ENCODE peak calls at places on chromosomes 5 and 9, in ten cellular contexts. One of them, this sample, is unnamed. For H3K4me1, the result is how much of the 10 kb centered on the place peaks cover.

GRCh38 chr5:152397581-152397980 is 7.5 kb downstream of the NMUR2 start:
- ATAC-seq in left lung: no peak
- ATAC-seq in psoas muscle: no peak
- ATAC-seq in foreskin keratinocyte: no peak
- ATAC-seq in heart right ventricle: no peak
- ATAC-seq in HCT116: no peak
- ATAC-seq in HepG2: no peak
- ATAC-seq in thoracic aorta: no peak
- ATAC-seq in IMR-90: no peak
- ATAC-seq in RWPE2: no peak
- ATAC-seq in this sample: no peak

GRCh38 chr5:141958773-141959172 is 771 bp upstream of the PCDH12 start:
- ATAC-seq in left lung: peak
- ATAC-seq in psoas muscle: peak
- ATAC-seq in foreskin keratinocyte: peak
- ATAC-seq in heart right ventricle: peak
- ATAC-seq in HCT116: no peak
- ATAC-seq in HepG2: no peak
- ATAC-seq in thoracic aorta: no peak
- ATAC-seq in IMR-90: no peak
- ATAC-seq in RWPE2: no peak
- ATAC-seq in this sample: peak

GRCh38 chr5:156589859-156590216 is 260.3 kb upstream of the PPP1R2B start:
- ATAC-seq in left lung: no peak
- ATAC-seq in psoas muscle: no peak
- ATAC-seq in foreskin keratinocyte: no peak
- ATAC-seq in heart right ventricle: no peak
- ATAC-seq in HCT116: no peak
- ATAC-seq in HepG2: no peak
- ATAC-seq in thoracic aorta: no peak
- ATAC-seq in IMR-90: no peak
- ATAC-seq in RWPE2: no peak
- ATAC-seq in this sample: no peak

GRCh38 chr9:131833906-131834305 is 94.0 kb upstream of the RAPGEF1 start:
- ATAC-seq in left lung: no peak
- ATAC-seq in psoas muscle: no peak
- ATAC-seq in foreskin keratinocyte: peak
- ATAC-seq in heart right ventricle: no peak
- ATAC-seq in HCT116: no peak
- ATAC-seq in HepG2: no peak
- ATAC-seq in thoracic aorta: no peak
- ATAC-seq in IMR-90: no peak
- ATAC-seq in RWPE2: peak
- ATAC-seq in this sample: no peak

GRCh38 chr9:72564517-72565281 is 43.3 kb downstream of the TMC1 start:
- ATAC-seq in left lung: peak
- ATAC-seq in psoas muscle: no peak
- ATAC-seq in foreskin keratinocyte: no peak
- ATAC-seq in heart right ventricle: no peak
- ATAC-seq in HCT116: no peak
- ATAC-seq in HepG2: no peak
- ATAC-seq in thoracic aorta: no peak
- ATAC-seq in IMR-90: no peak
- ATAC-seq in RWPE2: no peak
- ATAC-seq in this sample: no peak

GRCh38 chr9:4237748-4238511 is 61.9 kb downstream of the GLIS3 start:
- ATAC-seq in left lung: no peak
- ATAC-seq in psoas muscle: peak
- ATAC-seq in foreskin keratinocyte: peak
- ATAC-seq in heart right ventricle: peak
- ATAC-seq in HCT116: no peak
- ATAC-seq in HepG2: no peak
- ATAC-seq in thoracic aorta: peak
- ATAC-seq in IMR-90: peak
- ATAC-seq in RWPE2: no peak
- ATAC-seq in this sample: no peak

GRCh38 chr9:123069010-123069481 is 35.6 kb downstream of the GPR21 start:
- ATAC-seq in left lung: peak
- ATAC-seq in psoas muscle: no peak
- ATAC-seq in foreskin keratinocyte: no peak
- ATAC-seq in heart right ventricle: peak
- ATAC-seq in HCT116: no peak
- ATAC-seq in HepG2: no peak
- ATAC-seq in thoracic aorta: no peak
- ATAC-seq in IMR-90: peak
- ATAC-seq in RWPE2: peak
- ATAC-seq in this sample: no peak

GRCh38 chr5:89343666-89344065 is 460.7 kb upstream of the MEF2C start:
- ATAC-seq in left lung: peak
- ATAC-seq in psoas muscle: no peak
- ATAC-seq in foreskin keratinocyte: no peak
- ATAC-seq in heart right ventricle: no peak
- ATAC-seq in HCT116: no peak
- ATAC-seq in HepG2: no peak
- ATAC-seq in thoracic aorta: no peak
- ATAC-seq in IMR-90: no peak
- ATAC-seq in RWPE2: no peak
- ATAC-seq in this sample: no peak

GRCh38 chr9:37678789-37679273 is 28.1 kb downstream of the FRMPD1 start:
- ATAC-seq in left lung: no peak
- ATAC-seq in psoas muscle: peak
- ATAC-seq in foreskin keratinocyte: no peak
- ATAC-seq in heart right ventricle: peak
- ATAC-seq in HCT116: no peak
- ATAC-seq in HepG2: no peak
- ATAC-seq in thoracic aorta: no peak
- ATAC-seq in IMR-90: no peak
- ATAC-seq in RWPE2: no peak
- ATAC-seq in this sample: no peak

GRCh38 chr5:150801117-150801927 is 22.8 kb downstream of the SMIM3 start:
- ATAC-seq in left lung: peak
- ATAC-seq in psoas muscle: peak
- ATAC-seq in foreskin keratinocyte: peak
- ATAC-seq in heart right ventricle: peak
- ATAC-seq in HCT116: peak
- ATAC-seq in HepG2: peak
- ATAC-seq in thoracic aorta: peak
- ATAC-seq in IMR-90: peak
- ATAC-seq in RWPE2: peak
- ATAC-seq in this sample: peak

GRCh38 chr5:42993516-42994284 is 46.4 kb downstream of the ANXA2R start:
- ATAC-seq in left lung: peak
- ATAC-seq in psoas muscle: no peak
- ATAC-seq in foreskin keratinocyte: no peak
- ATAC-seq in heart right ventricle: peak
- ATAC-seq in HCT116: no peak
- ATAC-seq in HepG2: no peak
- ATAC-seq in thoracic aorta: no peak
- ATAC-seq in IMR-90: peak
- ATAC-seq in RWPE2: no peak
- ATAC-seq in this sample: no peak

GRCh38 chr5:163878490-163878889 is 373.1 kb downstream of the MAT2B start:
- ATAC-seq in left lung: no peak
- ATAC-seq in psoas muscle: no peak
- ATAC-seq in foreskin keratinocyte: no peak
- ATAC-seq in heart right ventricle: no peak
- ATAC-seq in HCT116: no peak
- ATAC-seq in HepG2: no peak
- ATAC-seq in thoracic aorta: no peak
- ATAC-seq in IMR-90: no peak
- ATAC-seq in RWPE2: no peak
- ATAC-seq in this sample: no peak

GRCh38 chr9:13970018-13970417 is 343.9 kb downstream of the NFIB start:
- ATAC-seq in left lung: no peak
- ATAC-seq in psoas muscle: peak
- ATAC-seq in foreskin keratinocyte: no peak
- ATAC-seq in heart right ventricle: peak
- ATAC-seq in HCT116: no peak
- ATAC-seq in HepG2: no peak
- ATAC-seq in thoracic aorta: no peak
- ATAC-seq in IMR-90: no peak
- ATAC-seq in RWPE2: no peak
- ATAC-seq in this sample: no peak

GRCh38 chr5:170538096-170538465 is 34.3 kb downstream of the KCNIP1 start:
- ATAC-seq in left lung: peak
- ATAC-seq in psoas muscle: no peak
- ATAC-seq in foreskin keratinocyte: no peak
- ATAC-seq in heart right ventricle: no peak
- ATAC-seq in HCT116: no peak
- ATAC-seq in HepG2: no peak
- ATAC-seq in thoracic aorta: no peak
- ATAC-seq in IMR-90: no peak
- ATAC-seq in RWPE2: no peak
- ATAC-seq in this sample: no peak

DNA sequence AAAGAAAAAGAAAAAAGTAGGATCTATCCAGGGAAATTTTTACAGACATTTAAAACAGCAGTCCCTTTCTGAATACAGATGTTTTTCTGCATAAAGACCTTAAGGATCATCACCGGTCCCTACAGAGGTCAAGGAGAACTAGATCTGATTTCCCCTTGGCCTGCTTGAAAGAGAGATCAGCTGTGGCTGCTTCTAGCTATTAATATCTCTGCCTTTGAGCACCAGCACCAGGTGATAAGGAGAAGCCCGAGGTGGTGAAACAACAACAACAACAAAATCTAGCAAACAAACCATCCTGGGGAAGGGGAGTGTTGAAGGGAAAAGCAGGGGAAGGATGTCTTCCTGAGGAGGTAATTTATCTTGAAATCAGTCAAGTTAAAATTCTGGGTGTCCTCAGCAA is 42.1 kb downstream of the ZNF366 start:
- ATAC-seq in left lung: no peak
- ATAC-seq in psoas muscle: peak
- ATAC-seq in foreskin keratinocyte: no peak
- ATAC-seq in heart right ventricle: no peak
- ATAC-seq in HCT116: no peak
- ATAC-seq in HepG2: no peak
- ATAC-seq in thoracic aorta: no peak
- ATAC-seq in IMR-90: no peak
- ATAC-seq in RWPE2: no peak
- ATAC-seq in this sample: no peak
- H3K4me1 ChIP-seq in left lung: under half
- H3K4me1 ChIP-seq in psoas muscle: half or more
- H3K4me1 ChIP-seq in foreskin keratinocyte: under half
- H3K4me1 ChIP-seq in heart right ventricle: under half
- H3K4me1 ChIP-seq in HCT116: under half
- H3K4me1 ChIP-seq in HepG2: under half
- H3K4me1 ChIP-seq in thoracic aorta: under half
- H3K4me1 ChIP-seq in IMR-90: under half
- H3K4me1 ChIP-seq in RWPE2: under half
- H3K4me1 ChIP-seq in this sample: under half

GRCh38 chr9:124290743-124291554 is 33.2 kb downstream of the NEK6 start:
- ATAC-seq in left lung: no peak
- ATAC-seq in psoas muscle: no peak
- ATAC-seq in foreskin keratinocyte: peak
- ATAC-seq in heart right ventricle: no peak
- ATAC-seq in HCT116: no peak
- ATAC-seq in HepG2: no peak
- ATAC-seq in thoracic aorta: no peak
- ATAC-seq in IMR-90: no peak
- ATAC-seq in RWPE2: no peak
- ATAC-seq in this sample: no peak
- H3K4me1 ChIP-seq in left lung: half or more
- H3K4me1 ChIP-seq in psoas muscle: under half
- H3K4me1 ChIP-seq in foreskin keratinocyte: under half
- H3K4me1 ChIP-seq in heart right ventricle: half or more
- H3K4me1 ChIP-seq in HCT116: under half
- H3K4me1 ChIP-seq in HepG2: half or more
- H3K4me1 ChIP-seq in thoracic aorta: under half
- H3K4me1 ChIP-seq in IMR-90: half or more
- H3K4me1 ChIP-seq in RWPE2: under half
- H3K4me1 ChIP-seq in this sample: half or more

GRCh38 chr9:89445135-89445797 is 52.6 kb downstream of the SEMA4D start:
- ATAC-seq in left lung: no peak
- ATAC-seq in psoas muscle: no peak
- ATAC-seq in foreskin keratinocyte: no peak
- ATAC-seq in heart right ventricle: no peak
- ATAC-seq in HCT116: no peak
- ATAC-seq in HepG2: peak
- ATAC-seq in thoracic aorta: no peak
- ATAC-seq in IMR-90: peak
- ATAC-seq in RWPE2: no peak
- ATAC-seq in this sample: no peak

GRCh38 chr9:89445801-89446228 is 52.1 kb downstream of the SEMA4D start:
- ATAC-seq in left lung: no peak
- ATAC-seq in psoas muscle: peak
- ATAC-seq in foreskin keratinocyte: no peak
- ATAC-seq in heart right ventricle: peak
- ATAC-seq in HCT116: no peak
- ATAC-seq in HepG2: no peak
- ATAC-seq in thoracic aorta: no peak
- ATAC-seq in IMR-90: no peak
- ATAC-seq in RWPE2: no peak
- ATAC-seq in this sample: no peak

GRCh38 chr9:89442501-89442978 is 55.4 kb downstream of the SEMA4D start:
- ATAC-seq in left lung: no peak
- ATAC-seq in psoas muscle: no peak
- ATAC-seq in foreskin keratinocyte: no peak
- ATAC-seq in heart right ventricle: no peak
- ATAC-seq in HCT116: no peak
- ATAC-seq in HepG2: no peak
- ATAC-seq in thoracic aorta: no peak
- ATAC-seq in IMR-90: no peak
- ATAC-seq in RWPE2: no peak
- ATAC-seq in this sample: no peak

GRCh38 chr9:89442981-89443817 is 54.7 kb downstream of the SEMA4D start:
- ATAC-seq in left lung: no peak
- ATAC-seq in psoas muscle: no peak
- ATAC-seq in foreskin keratinocyte: no peak
- ATAC-seq in heart right ventricle: no peak
- ATAC-seq in HCT116: peak
- ATAC-seq in HepG2: peak
- ATAC-seq in thoracic aorta: no peak
- ATAC-seq in IMR-90: peak
- ATAC-seq in RWPE2: peak
- ATAC-seq in this sample: no peak

DNA sequence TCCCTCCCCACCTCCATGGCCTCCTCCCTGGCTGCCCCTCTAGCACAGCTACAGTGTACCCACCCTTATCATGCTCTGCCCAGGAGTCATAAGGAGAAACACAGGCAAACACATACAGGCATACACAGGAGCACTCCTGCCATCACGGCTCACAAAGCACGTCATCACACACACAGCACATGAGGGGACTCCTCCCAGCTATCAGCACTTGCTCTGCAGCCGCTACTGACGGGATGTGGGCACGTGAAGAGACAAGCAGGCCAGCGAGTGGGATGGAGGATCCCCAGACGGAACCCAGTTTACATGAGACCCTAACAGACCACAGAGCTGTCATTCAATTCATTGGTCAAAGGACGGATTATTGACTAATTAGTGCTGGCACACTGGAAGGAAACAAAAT is 53.7 kb downstream of the SEMA4D start:
- ATAC-seq in left lung: no peak
- ATAC-seq in psoas muscle: no peak
- ATAC-seq in foreskin keratinocyte: no peak
- ATAC-seq in heart right ventricle: peak
- ATAC-seq in HCT116: no peak
- ATAC-seq in HepG2: no peak
- ATAC-seq in thoracic aorta: no peak
- ATAC-seq in IMR-90: no peak
- ATAC-seq in RWPE2: no peak
- ATAC-seq in this sample: no peak
- H3K4me1 ChIP-seq in left lung: half or more
- H3K4me1 ChIP-seq in psoas muscle: half or more
- H3K4me1 ChIP-seq in foreskin keratinocyte: under half
- H3K4me1 ChIP-seq in heart right ventricle: under half
- H3K4me1 ChIP-seq in HCT116: under half
- H3K4me1 ChIP-seq in HepG2: under half
- H3K4me1 ChIP-seq in thoracic aorta: under half
- H3K4me1 ChIP-seq in IMR-90: under half
- H3K4me1 ChIP-seq in RWPE2: under half
- H3K4me1 ChIP-seq in this sample: under half

GRCh38 chr5:37519807-37520206 is 140.7 kb downstream of the WDR70 start:
- ATAC-seq in left lung: no peak
- ATAC-seq in psoas muscle: no peak
- ATAC-seq in foreskin keratinocyte: no peak
- ATAC-seq in heart right ventricle: no peak
- ATAC-seq in HCT116: no peak
- ATAC-seq in HepG2: no peak
- ATAC-seq in thoracic aorta: no peak
- ATAC-seq in IMR-90: no peak
- ATAC-seq in RWPE2: no peak
- ATAC-seq in this sample: no peak
- H3K4me1 ChIP-seq in left lung: under half
- H3K4me1 ChIP-seq in psoas muscle: under half
- H3K4me1 ChIP-seq in foreskin keratinocyte: under half
- H3K4me1 ChIP-seq in heart right ventricle: under half
- H3K4me1 ChIP-seq in HCT116: under half
- H3K4me1 ChIP-seq in HepG2: under half
- H3K4me1 ChIP-seq in thoracic aorta: under half
- H3K4me1 ChIP-seq in IMR-90: under half
- H3K4me1 ChIP-seq in RWPE2: under half
- H3K4me1 ChIP-seq in this sample: under half

This sample was measured in gastroesophageal sphincter.